ENCODE peak calls at places on chromosomes 6 and 20, in five cellular contexts. H is HCT116, Y is K562, E is GM12878, U is H1. Q is an unnamed sample.

GRCh38 chr20:37346526-37347346 is 796 bp downstream of the SRC start:
- DNase-seq in U (no peak), Y (no peak), E (no peak), H (no peak), Q (no peak)

GRCh38 chr20:7195704-7196103 is 428.2 kb downstream of the BMP2 start:
- DNase-seq in E (no peak), Y (no peak), H (no peak), U (no peak), Q (no peak)

GRCh38 chr6:91816335-91816734 is 1229.5 kb upstream of the MAP3K7 start:
- DNase-seq in H (no peak), U (no peak), E (no peak), Y (no peak), Q (no peak)

GRCh38 chr20:32473231-32474008 is 111.7 kb downstream of the NOL4L start:
- DNase-seq in E (no peak), Y (peak), U (no peak), H (no peak), Q (peak)

GRCh38 chr6:165660881-165661415 is 2.1 kb downstream of the PDE10A start:
- DNase-seq in E (no peak), U (peak), Y (no peak), H (no peak), Q (no peak)

GRCh38 chr6:158972241-158973233 is 27.5 kb downstream of the RSPH3 start:
- DNase-seq in U (no peak), E (peak), Y (peak), H (peak), Q (peak)

GRCh38 chr6:87904041-87904440 is 143.6 kb upstream of the SPACA1 start:
- DNase-seq in H (no peak), U (no peak), E (no peak), Y (no peak), Q (no peak)

GRCh38 chr20:3459881-3460307 is 10.9 kb upstream of the ATRN start:
- DNase-seq in H (no peak), U (no peak), E (no peak), Y (no peak), Q (no peak)

GRCh38 chr6:153963352-153963751 is 75.7 kb upstream of the OPRM1 start:
- DNase-seq in U (no peak), H (no peak), Y (no peak), E (no peak), Q (no peak)

GRCh38 chr6:13229205-13230085 is 98.9 kb downstream of the TBC1D7 start:
- DNase-seq in H (peak), Y (no peak), E (peak), U (no peak), Q (peak)

GRCh38 chr20:13819885-13820645 is 35.2 kb downstream of the NDUFAF5 start:
- DNase-seq in E (no peak), Y (peak), H (peak), U (no peak), Q (peak)

GRCh38 chr20:38426006-38426405 is 9.1 kb downstream of the SNHG17 start:
- DNase-seq in U (no peak), Y (no peak), H (no peak), E (no peak), Q (peak)

GRCh38 chr6:41939848-41940758 is 1.5 kb downstream of the CCND3 start:
- DNase-seq in E (no peak), Y (peak), U (peak), H (no peak), Q (no peak)

GRCh38 chr6:20801595-20801994 is 267.3 kb downstream of the CDKAL1 start:
- DNase-seq in Y (no peak), U (no peak), H (no peak), E (no peak), Q (no peak)

GRCh38 chr20:21104921-21105320 is 1.2 kb downstream of the LINC00237 start:
- DNase-seq in Y (no peak), U (peak), E (no peak), H (no peak), Q (no peak)

GRCh38 chr6:100202417-100203194 is 208.6 kb upstream of the MCHR2 start:
- DNase-seq in U (no peak), H (peak), E (no peak), Y (no peak), Q (no peak)

GRCh38 chr6:40727272-40727671 is 140.1 kb upstream of the LRFN2 start:
- DNase-seq in U (no peak), Y (peak), E (no peak), H (no peak), Q (no peak)

GRCh38 chr20:44967207-44967807 is 995 bp downstream of the STK4 start:
- DNase-seq in U (no peak), H (no peak), Y (no peak), E (no peak), Q (peak)

GRCh38 chr6:128167552-128167951 is 266.7 kb upstream of the THEMIS start:
- DNase-seq in Y (no peak), U (no peak), H (no peak), E (no peak), Q (no peak)

GRCh38 chr6:169958510-169958909 is 207.1 kb downstream of the ERMARD start:
- DNase-seq in H (no peak), Y (no peak), E (no peak), U (no peak), Q (no peak)

GRCh38 chr6:47083586-47084047 is 41.5 kb upstream of the ADGRF1 start:
- DNase-seq in Y (no peak), E (no peak), H (no peak), U (no peak), Q (peak)

GRCh38 chr20:38730167-38730988 is 6.1 kb downstream of the SLC32A1 start:
- DNase-seq in Y (no peak), E (no peak), U (peak), H (no peak), Q (no peak)

GRCh38 chr6:13655700-13656099 is 40.6 kb downstream of the NOL7 start:
- DNase-seq in E (no peak), H (no peak), U (no peak), Y (no peak), Q (no peak)

GRCh38 chr6:119484598-119484997 is 135.0 kb upstream of the MAN1A1 start:
- DNase-seq in E (no peak), U (no peak), Y (no peak), H (peak), Q (no peak)

GRCh38 chr20:4441871-4442270 is 279.8 kb upstream of the PRND start:
- DNase-seq in H (no peak), Y (no peak), U (no peak), E (no peak), Q (no peak)

GRCh38 chr6:41560440-41561192 is 14.4 kb downstream of the FOXP4 start:
- DNase-seq in H (no peak), U (peak), E (no peak), Y (peak), Q (no peak)

GRCh38 chr6:131597448-131597847 is 24.4 kb downstream of the ARG1 start:
- DNase-seq in Y (no peak), H (no peak), U (no peak), E (no peak), Q (peak)

GRCh38 chr6:53494076-53494475 is 50.8 kb downstream of the GCLC start:
- DNase-seq in U (no peak), Y (no peak), E (no peak), H (no peak), Q (no peak)
- TF ChIP-seq ZNF274 in U (no peak), Y (no peak), E (no peak), H (no peak), Q (no peak)

DNA sequence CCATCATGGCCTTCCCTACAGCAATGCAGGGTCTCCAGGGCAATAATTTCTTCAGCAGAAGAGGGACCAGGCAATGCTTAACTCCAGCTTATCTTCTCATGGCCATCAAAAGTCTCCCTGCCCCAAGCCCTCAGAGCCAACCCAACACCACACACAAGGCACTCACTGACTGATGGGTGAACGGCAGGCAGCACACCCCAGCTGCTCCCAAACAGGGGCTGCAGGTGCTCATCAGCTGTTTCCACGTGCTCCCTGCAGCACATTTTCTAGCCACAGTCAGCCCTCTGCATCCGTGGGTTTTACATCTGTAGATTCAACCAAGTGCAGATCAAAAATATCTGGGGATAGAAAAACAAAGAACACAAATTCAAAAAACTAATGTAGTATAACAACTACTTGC is 4.0 kb upstream of the GABRR1 start:
- DNase-seq in H (no peak), Y (no peak), U (no peak), E (no peak), Q (no peak)
- TF ChIP-seq JUND in H (no peak), Y (no peak), U (no peak), E (no peak), Q (no peak)

GRCh38 chr20:34458631-34459030 is 57.6 kb upstream of the DYNLRB1 start:
- DNase-seq in U (no peak), H (no peak), Y (no peak), E (no peak), Q (no peak)
- TF ChIP-seq ZNF274 in U (no peak), H (no peak), Y (no peak), E (no peak), Q (no peak)

GRCh38 chr6:67956352-67956751 is 678.7 kb upstream of the ADGRB3 start:
- DNase-seq in Y (no peak), H (no peak), E (no peak), U (no peak), Q (no peak)

GRCh38 chr6:67952948-67953347 is 682.1 kb upstream of the ADGRB3 start:
- DNase-seq in U (no peak), H (no peak), E (no peak), Y (no peak), Q (no peak)

GRCh38 chr6:67952121-67952520 is 683.0 kb upstream of the ADGRB3 start:
- DNase-seq in Y (no peak), U (no peak), E (no peak), H (no peak), Q (no peak)
- TF ChIP-seq JUND in Y (no peak), U (no peak), E (no peak), H (no peak), Q (no peak)

GRCh38 chr6:167687035-167687720 is 139.5 kb upstream of the AFDN start:
- DNase-seq in U (no peak), Y (no peak), E (no peak), H (no peak), Q (no peak)

GRCh38 chr6:167689278-167689677 is 137.4 kb upstream of the AFDN start:
- DNase-seq in H (no peak), Y (no peak), U (no peak), E (no peak), Q (no peak)

GRCh38 chr6:167688123-167688522 is 138.6 kb upstream of the AFDN start:
- DNase-seq in H (no peak), Y (no peak), U (no peak), E (no peak), Q (no peak)

GRCh38 chr6:167691566-167692312 is 135.0 kb upstream of the AFDN start:
- DNase-seq in E (no peak), U (no peak), H (no peak), Y (no peak), Q (no peak)

GRCh38 chr6:167689751-167690150 is 137.0 kb upstream of the AFDN start:
- DNase-seq in Y (no peak), E (no peak), H (no peak), U (no peak), Q (no peak)
- TF ChIP-seq ZNF274 in Y (no peak), E (no peak), H (no peak), U (no peak), Q (no peak)

DNA sequence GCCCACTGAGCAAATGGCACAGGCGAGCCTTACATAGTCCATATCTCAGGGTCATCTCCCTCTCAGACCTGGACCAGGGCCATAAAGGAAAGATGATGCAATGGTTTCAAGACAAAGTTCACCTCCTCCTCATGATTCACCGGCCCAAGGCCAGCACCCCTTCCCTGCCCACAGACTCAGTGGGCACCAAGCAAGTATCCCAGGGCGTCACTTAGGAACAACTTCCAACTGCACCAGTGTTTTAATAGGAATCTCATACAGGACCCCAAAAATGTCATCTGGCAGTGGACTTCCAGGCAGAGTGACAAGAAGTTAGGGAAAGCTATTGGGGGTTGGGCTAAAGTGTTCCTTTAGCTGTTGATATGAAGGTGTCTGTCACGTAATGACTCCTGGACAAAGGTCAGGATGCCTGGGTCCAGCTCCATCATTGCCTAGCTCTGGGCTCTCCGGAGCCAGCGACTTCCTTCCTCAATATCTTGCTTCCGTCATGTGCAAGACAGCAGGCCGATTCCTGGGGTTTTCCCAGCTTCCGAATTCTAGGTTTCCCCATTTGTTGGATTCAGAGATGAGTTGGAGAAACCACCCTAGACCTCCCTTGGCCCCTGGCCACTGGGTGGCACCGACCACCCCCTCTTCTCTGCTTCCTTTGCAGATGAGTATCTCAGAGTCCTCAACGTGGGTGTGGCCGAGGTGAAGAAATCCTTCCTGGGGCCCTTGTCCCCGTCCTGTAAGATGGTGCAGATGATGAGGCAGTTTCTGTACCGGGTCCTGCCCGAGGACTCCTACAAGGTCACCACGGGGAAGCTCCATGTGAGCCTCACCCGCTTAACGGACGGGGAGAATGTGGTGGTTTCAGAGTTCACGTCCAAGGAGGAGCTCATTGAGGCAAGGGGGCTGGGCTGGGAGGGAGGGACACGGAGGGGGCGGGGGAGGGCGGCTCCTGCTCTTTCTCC is 21.1 kb downstream of the PNPLA1 start:
- DNase-seq in E (no peak), H (peak), Y (peak), U (no peak), Q (no peak)
- TF ChIP-seq JUND in E (no peak), H (no peak), Y (peak), U (no peak), Q (no peak)

GRCh38 chr20:11766961-11767360 is 150.7 kb upstream of the BTBD3 start:
- DNase-seq in Y (no peak), E (no peak), U (no peak), H (no peak), Q (no peak)
- TF ChIP-seq ZNF274 in Y (no peak), E (no peak), U (no peak), H (no peak), Q (no peak)

DNA sequence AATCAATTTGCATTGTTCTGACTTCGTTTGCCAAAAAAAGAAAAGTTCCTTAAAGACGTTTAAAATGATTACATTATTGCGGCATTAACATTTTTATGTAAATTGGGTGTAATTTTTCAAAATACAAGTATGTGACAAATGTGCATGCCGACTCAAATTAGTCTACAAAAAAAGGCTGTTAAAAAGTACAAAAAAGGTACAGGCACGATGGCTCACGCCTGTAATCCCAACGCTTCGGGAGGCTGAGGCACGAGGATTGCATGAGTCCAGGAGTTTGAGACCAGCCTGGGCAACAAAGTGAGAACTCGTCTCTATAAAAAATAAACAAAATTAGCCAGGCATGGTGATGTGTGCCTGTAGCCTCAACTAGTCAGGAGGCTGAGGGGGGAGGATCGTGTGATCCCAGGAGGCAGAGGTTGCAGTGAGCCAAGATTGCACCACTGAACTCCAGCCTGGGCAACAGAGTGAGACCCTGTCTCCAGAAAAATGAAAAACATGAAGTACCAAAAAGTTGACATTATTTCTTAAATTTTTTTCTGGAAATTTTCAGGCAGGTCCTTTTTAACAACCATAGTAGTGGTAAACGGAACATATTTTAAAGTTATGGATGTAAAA is 90.2 kb downstream of the PTPN1 start:
- DNase-seq in H (no peak), U (no peak), E (no peak), Y (no peak), Q (no peak)
- TF ChIP-seq JUND in H (no peak), U (no peak), E (no peak), Y (no peak), Q (no peak)

DNA sequence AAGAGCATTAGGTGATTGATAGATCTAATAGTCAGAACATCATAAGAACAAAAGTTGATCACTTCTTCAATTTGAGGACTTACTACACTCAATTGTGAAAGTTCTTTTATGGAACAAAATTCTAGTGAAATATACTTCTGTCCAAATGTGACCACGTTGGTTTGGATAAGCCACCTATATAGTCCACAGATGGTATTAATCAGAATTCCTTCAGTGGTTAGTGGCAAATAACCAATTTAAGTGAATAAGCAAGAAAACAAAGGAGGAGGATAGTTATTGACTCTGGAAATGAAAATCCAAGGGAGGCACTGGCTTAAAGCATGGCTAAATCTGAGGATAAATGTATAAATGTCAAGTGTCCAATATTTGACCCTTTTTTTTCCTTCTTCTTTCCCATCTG is 268.5 kb upstream of the MARCKS start:
- DNase-seq in E (no peak), Y (no peak), H (no peak), U (no peak), Q (no peak)
- TF ChIP-seq ZNF274 in E (no peak), Y (no peak), H (no peak), U (no peak), Q (no peak)